ENCODE peak calls at places on chromosomes 5 and 9, in seven cellular contexts. W, F, T, G, B, O and P are unnamed samples.

GRCh38 chr9:90801507-90802289 is at the start of gene SYK:
- DNase-seq in W (peak; percentile 79), F (peak; percentile 55), T (peak; percentile 70), G (peak; percentile 82), B (no peak), O (no peak), P (no peak)

GRCh38 chr5:2300421-2300820 is 417.7 kb upstream of the IRX4 start:
- DNase-seq in W (no peak), F (no peak), T (no peak), G (no peak), B (no peak), O (no peak), P (no peak)

GRCh38 chr5:176162206-176162605 is 76.0 kb upstream of the SIMC1 start:
- DNase-seq in W (peak; percentile 63), F (no peak), T (no peak), G (no peak), B (no peak), O (peak; percentile 47), P (peak; percentile 21)

GRCh38 chr9:115398313-115398650 is 280.3 kb upstream of the TNC start:
- DNase-seq in W (no peak), F (no peak), T (no peak), G (no peak), B (no peak), O (no peak), P (no peak)

GRCh38 chr5:140603739-140604138 is 29.2 kb downstream of the CD14 start:
- DNase-seq in W (no peak), F (no peak), T (no peak), G (no peak), B (no peak), O (no peak), P (no peak)

GRCh38 chr5:12343543-12343942 is 439.3 kb upstream of the CTNND2 start:
- DNase-seq in W (no peak), F (no peak), T (no peak), G (no peak), B (no peak), O (no peak), P (no peak)

GRCh38 chr5:1212271-1212670 is 10.9 kb downstream of the SLC6A19 start:
- DNase-seq in W (no peak), F (peak; percentile 4), T (no peak), G (no peak), B (no peak), O (no peak), P (no peak)

GRCh38 chr5:126995039-126995438 is 35.3 kb downstream of the MARCHF3 start:
- DNase-seq in W (no peak), F (no peak), T (no peak), G (no peak), B (no peak), O (no peak), P (no peak)

GRCh38 chr9:94812343-94812742 is 85.8 kb downstream of the AOPEP start:
- DNase-seq in W (no peak), F (no peak), T (no peak), G (no peak), B (no peak), O (peak; percentile 91), P (no peak)

GRCh38 chr5:93221-93980 is 1.4 kb downstream of the PLEKHG4B start:
- DNase-seq in W (no peak), F (no peak), T (no peak), G (no peak), B (no peak), O (no peak), P (no peak)

GRCh38 chr5:37056762-37057161 is 180.2 kb downstream of the NIPBL start:
- DNase-seq in W (no peak), F (no peak), T (no peak), G (no peak), B (no peak), O (no peak), P (no peak)

GRCh38 chr9:91360551-91361293 is 996 bp downstream of the AUH start:
- DNase-seq in W (no peak), F (no peak), T (no peak), G (peak; percentile 27), B (peak; percentile 68), O (no peak), P (no peak)

GRCh38 chr9:3960661-3961144 is 339.2 kb downstream of the GLIS3 start:
- DNase-seq in W (no peak), F (no peak), T (no peak), G (no peak), B (no peak), O (peak; percentile 69), P (no peak)

GRCh38 chr5:128408622-128409021 is 129.4 kb downstream of the FBN2 start:
- DNase-seq in W (no peak), F (no peak), T (no peak), G (no peak), B (no peak), O (peak; percentile 53), P (no peak)

GRCh38 chr5:159465604-159466003 is 135.3 kb upstream of the IL12B start:
- DNase-seq in W (no peak), F (no peak), T (no peak), G (no peak), B (no peak), O (no peak), P (no peak)

GRCh38 chr5:73399761-73400160 is 48.8 kb downstream of the FOXD1 start:
- DNase-seq in W (no peak), F (no peak), T (no peak), G (no peak), B (no peak), O (no peak), P (no peak)

GRCh38 chr9:8115570-8115969 is 316.0 kb upstream of the DMAC1 start:
- DNase-seq in W (no peak), F (no peak), T (no peak), G (no peak), B (no peak), O (no peak), P (no peak)

GRCh38 chr5:141567513-141568117 is 51.2 kb downstream of the DIAPH1 start:
- DNase-seq in W (no peak), F (no peak), T (no peak), G (peak; percentile 34), B (no peak), O (no peak), P (no peak)

GRCh38 chr9:121720311-121720991 is 69.0 kb downstream of the DAB2IP start:
- DNase-seq in W (no peak), F (no peak), T (no peak), G (no peak), B (no peak), O (no peak), P (no peak)

GRCh38 chr5:178673801-178674200 is 47.0 kb upstream of the CLK4 start:
- DNase-seq in W (no peak), F (no peak), T (no peak), G (no peak), B (no peak), O (no peak), P (no peak)

GRCh38 chr5:150329881-150330876 is 27.3 kb upstream of the TCOF1 start:
- DNase-seq in W (no peak), F (no peak), T (no peak), G (no peak), B (no peak), O (no peak), P (no peak)

GRCh38 chr9:126448136-126448535 is 121.5 kb downstream of the MVB12B start:
- DNase-seq in W (no peak), F (no peak), T (no peak), G (no peak), B (no peak), O (no peak), P (no peak)

GRCh38 chr9:126449725-126450443 is 123.3 kb downstream of the MVB12B start:
- DNase-seq in W (no peak), F (no peak), T (no peak), G (no peak), B (no peak), O (no peak), P (no peak)

GRCh38 chr9:126451316-126451885 is 124.8 kb downstream of the MVB12B start:
- DNase-seq in W (no peak), F (no peak), T (no peak), G (no peak), B (no peak), O (no peak), P (no peak)

GRCh38 chr9:126450537-126451205 is 124.0 kb downstream of the MVB12B start:
- DNase-seq in W (no peak), F (no peak), T (no peak), G (no peak), B (no peak), O (no peak), P (no peak)

DNA sequence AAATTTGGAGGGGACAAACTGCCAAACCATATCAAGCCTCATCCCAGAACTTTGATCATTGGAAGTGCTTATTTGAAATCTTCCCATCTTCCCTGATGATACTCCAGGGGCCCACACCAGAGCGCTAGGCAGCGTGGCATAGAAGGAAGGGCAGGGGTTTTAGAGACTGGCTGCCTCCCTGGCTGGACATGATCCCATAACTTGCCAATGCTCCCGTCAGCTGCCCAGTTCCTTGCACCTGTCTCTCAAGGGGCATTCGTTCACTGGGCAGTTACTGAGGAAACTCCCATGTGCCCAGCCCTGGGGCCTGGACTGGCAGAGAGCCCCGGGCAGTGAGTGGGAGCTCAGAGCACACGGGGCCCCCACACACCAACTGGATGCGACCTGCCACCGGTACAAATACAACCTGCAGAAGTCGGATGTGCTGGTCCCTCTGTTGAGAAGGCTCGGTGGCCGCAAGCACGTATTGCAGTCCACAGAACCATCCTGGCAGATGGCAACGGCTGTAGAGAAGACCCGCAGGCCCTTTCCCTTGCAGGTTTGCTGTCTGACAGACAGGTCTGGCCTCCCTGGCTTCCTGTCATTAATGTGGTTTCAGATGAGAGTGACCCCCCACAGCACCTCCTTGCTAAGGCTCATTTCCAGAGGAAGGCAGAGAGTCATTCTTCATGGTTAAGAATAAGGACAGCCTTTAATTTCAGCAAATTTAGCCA is 122.4 kb downstream of the MVB12B start:
- DNase-seq in W (no peak), F (no peak), T (no peak), G (no peak), B (no peak), O (no peak), P (no peak)
- H3K4me1 ChIP-seq in W (no peaks in the 10 kb centered on the region), F (no peaks in the 10 kb centered on the region), T (no peaks in the 10 kb centered on the region), G (no peaks in the 10 kb centered on the region), B (peaks cover 8% of the 10 kb centered on the region), O (no peaks in the 10 kb centered on the region), P (no peaks in the 10 kb centered on the region)

DNA sequence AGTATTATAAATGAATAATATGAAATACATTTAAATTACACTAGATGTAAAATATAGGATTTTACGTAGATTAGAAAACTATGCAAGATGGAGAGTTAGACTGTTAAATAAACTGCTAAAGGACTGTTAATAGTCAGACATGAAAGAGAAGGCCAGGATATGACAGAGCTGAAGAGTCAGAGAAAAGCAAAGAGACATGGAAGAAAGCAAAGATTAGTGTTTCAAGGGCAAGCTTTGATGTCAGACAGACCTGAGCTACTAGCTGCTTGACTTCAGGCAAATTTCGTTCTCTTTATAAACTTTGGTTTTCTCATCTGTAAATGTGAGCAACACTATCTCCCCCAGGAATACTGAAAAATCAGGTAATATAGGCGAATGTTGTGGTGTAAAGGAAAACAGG is 161.3 kb downstream of the RAPGEF6 start:
- DNase-seq in W (no peak), F (no peak), T (no peak), G (no peak), B (no peak), O (no peak), P (no peak)
- H3K36me3 ChIP-seq in W (peaks cover 47% of the 10 kb centered on the region), F (no peaks in the 10 kb centered on the region), T (no peaks in the 10 kb centered on the region), G (peaks cover 82% of the 10 kb centered on the region), B (peaks cover 9% of the 10 kb centered on the region), O (peaks cover 1% of the 10 kb centered on the region), P (no peaks in the 10 kb centered on the region)

GRCh38 chr9:123304340-123304691 is 35.9 kb upstream of the STRBP start:
- DNase-seq in W (no peak), F (no peak), T (no peak), G (no peak), B (no peak), O (no peak), P (no peak)
- H3K4me1 ChIP-seq in W (peaks cover 11% of the 10 kb centered on the region), F (no peaks in the 10 kb centered on the region), T (no peaks in the 10 kb centered on the region), G (peaks cover 24% of the 10 kb centered on the region), B (peaks cover 6% of the 10 kb centered on the region), O (no peaks in the 10 kb centered on the region), P (no peaks in the 10 kb centered on the region)

GRCh38 chr5:133091034-133091433 is 39.2 kb downstream of the HSPA4 start:
- DNase-seq in W (no peak), F (no peak), T (no peak), G (no peak), B (no peak), O (no peak), P (no peak)
- H3K36me3 ChIP-seq in W (peaks cover 100% of the 10 kb centered on the region), F (no peaks in the 10 kb centered on the region), T (peaks cover 52% of the 10 kb centered on the region), G (peaks cover 98% of the 10 kb centered on the region), B (peaks cover 80% of the 10 kb centered on the region), O (peaks cover 8% of the 10 kb centered on the region), P (peaks cover 98% of the 10 kb centered on the region)